ENCODE peak calls at places on chromosomes 13 and 19, in four cellular contexts. F, B, E and N are unnamed samples.

GRCh38 chr13:67278230-67278629 is 48.1 kb upstream of the PCDH9 start:
- DNase-seq in F (no peak), B (no peak), E (no peak), N (no peak)

GRCh38 chr13:60090579-60090978 is 73.1 kb downstream of the DIAPH3 start:
- DNase-seq in F (no peak), B (no peak), E (no peak), N (no peak)

GRCh38 chr19:46404884-46405658 is 8.3 kb downstream of the CCDC8 start:
- DNase-seq in F (peak; percentile 81), B (no peak), E (peak; percentile 56), N (no peak)

GRCh38 chr13:31261241-31261640 is 61.5 kb downstream of the B3GLCT start:
- DNase-seq in F (no peak), B (no peak), E (no peak), N (no peak)

GRCh38 chr19:55014714-55015113 is 23.4 kb downstream of the GP6 start:
- DNase-seq in F (no peak), B (no peak), E (no peak), N (no peak)

GRCh38 chr13:30735025-30735967 is at the start of gene ALOX5AP:
- DNase-seq in F (no peak), B (peak; percentile 72), E (no peak), N (no peak)

GRCh38 chr19:55939206-55939605 is 7.1 kb upstream of the NLRP13 start:
- DNase-seq in F (no peak), B (no peak), E (no peak), N (no peak)

GRCh38 chr13:45436953-45437352 is 18.8 kb upstream of the SLC25A30 start:
- DNase-seq in F (no peak), B (no peak), E (no peak), N (no peak)

GRCh38 chr19:33022472-33023116 is 42.1 kb downstream of the RHPN2 start:
- DNase-seq in F (no peak), B (no peak), E (no peak), N (peak; percentile 63)

GRCh38 chr13:19153782-19154450 is 27.7 kb downstream of the TUBA3C start:
- DNase-seq in F (peak; percentile 61), B (no peak), E (peak; percentile 7), N (no peak)

GRCh38 chr19:38304866-38305429 is 897 bp downstream of the C19orf33 start:
- DNase-seq in F (peak; percentile 96), B (no peak), E (peak; percentile 76), N (peak; percentile 85)

GRCh38 chr13:74135306-74136088 is 1.3 kb upstream of the KLF12 start:
- DNase-seq in F (peak; percentile 38), B (peak; percentile 19), E (no peak), N (peak; percentile 84)

GRCh38 chr13:62085337-62085736 is 669.7 kb upstream of the PCDH20 start:
- DNase-seq in F (no peak), B (no peak), E (no peak), N (no peak)

GRCh38 chr13:39835253-39835652 is 179.8 kb downstream of the COG6 start:
- DNase-seq in F (no peak), B (no peak), E (no peak), N (no peak)

GRCh38 chr13:113802761-113803160 is 43.7 kb downstream of the TMEM255B start:
- DNase-seq in F (no peak), B (no peak), E (no peak), N (no peak)

GRCh38 chr13:76647550-76647949 is 238.7 kb downstream of the KCTD12 start:
- DNase-seq in F (no peak), B (no peak), E (no peak), N (no peak)

GRCh38 chr13:97307882-97308624 is 85.9 kb downstream of the MBNL2 start:
- DNase-seq in F (no peak), B (no peak), E (peak; percentile 81), N (no peak)

GRCh38 chr19:49335784-49336481 is 727 bp downstream of the CD37 start:
- DNase-seq in F (no peak), B (no peak), E (no peak), N (no peak)

GRCh38 chr13:40152145-40152544 is 496.7 kb downstream of the COG6 start:
- DNase-seq in F (peak; percentile 6), B (no peak), E (no peak), N (no peak)

GRCh38 chr13:101449971-101450748 is 2.3 kb upstream of the ITGBL1 start:
- DNase-seq in F (no peak), B (no peak), E (no peak), N (no peak)

GRCh38 chr13:44189085-44189484 is 184.5 kb upstream of the SERP2 start:
- DNase-seq in F (no peak), B (no peak), E (no peak), N (no peak)

GRCh38 chr13:36736119-36736726 is 62.4 kb downstream of the SERTM1 start:
- DNase-seq in F (peak; percentile 30), B (no peak), E (peak; percentile 35), N (no peak)

GRCh38 chr13:98839826-98840769 is 87.6 kb upstream of the SLC15A1 start:
- DNase-seq in F (peak; percentile 73), B (no peak), E (peak; percentile 46), N (peak; percentile 76)

GRCh38 chr13:87696458-87696857 is 25.3 kb downstream of the SLITRK5 start:
- DNase-seq in F (no peak), B (no peak), E (no peak), N (no peak)

GRCh38 chr13:40660270-40660669 is 6.2 kb downstream of the FOXO1 start:
- DNase-seq in F (no peak), B (no peak), E (no peak), N (no peak)

GRCh38 chr19:55712804-55713631 is 25.2 kb downstream of the NLRP9 start:
- DNase-seq in F (no peak), B (no peak), E (no peak), N (no peak)

GRCh38 chr19:9729162-9729561 is 39.4 kb downstream of the ZNF846 start:
- DNase-seq in F (no peak), B (no peak), E (no peak), N (no peak)

GRCh38 chr19:43997631-43998290 is 5.0 kb upstream of the ZNF230 start:
- DNase-seq in F (peak; percentile 14), B (no peak), E (no peak), N (no peak)

GRCh38 chr19:9586764-9587163 is 2.5 kb upstream of the ZNF121 start:
- DNase-seq in F (peak; percentile 43), B (peak; percentile 24), E (peak; percentile 74), N (no peak)

GRCh38 chr19:4009990-4010807 is 2.7 kb downstream of the PIAS4 start:
- DNase-seq in F (no peak), B (no peak), E (no peak), N (no peak)

GRCh38 chr19:5789886-5790572 is 934 bp downstream of the DUS3L start:
- DNase-seq in F (no peak), B (no peak), E (no peak), N (no peak)

GRCh38 chr19:5790573-5791520 is at the start of gene DUS3L:
- DNase-seq in F (peak; percentile 99), B (peak; percentile 98), E (peak; percentile 97), N (peak; percentile 95)

GRCh38 chr19:5793188-5793587 is 2.2 kb upstream of the DUS3L start:
- DNase-seq in F (no peak), B (no peak), E (no peak), N (no peak)

GRCh38 chr19:5789201-5789795 is 1.7 kb downstream of the DUS3L start:
- DNase-seq in F (no peak), B (no peak), E (no peak), N (no peak)

GRCh38 chr19:5792224-5792623 is 1.3 kb upstream of the DUS3L start:
- DNase-seq in F (no peak), B (no peak), E (no peak), N (no peak)
- TF ChIP-seq TAF1 in F (no peak), B (no peak), E (no peak), N (no peak)

GRCh38 chr19:6802336-6803035 is 30.0 kb downstream of the VAV1 start:
- DNase-seq in F (no peak), B (peak; percentile 78), E (no peak), N (no peak)
- TF ChIP-seq SIN3A in F (no peak), B (no peak), E (no peak), N (no peak)

GRCh38 chr19:41194157-41194552 is 1.1 kb downstream of the CYP2S1 start:
- DNase-seq in F (no peak), B (no peak), E (no peak), N (no peak)

GRCh38 chr19:41193420-41194156 is 569 bp downstream of the CYP2S1 start:
- DNase-seq in F (no peak), B (no peak), E (no peak), N (no peak)

GRCh38 chr19:41189425-41190065 is 3.5 kb upstream of the CYP2S1 start:
- DNase-seq in F (no peak), B (no peak), E (no peak), N (peak; percentile 85)

GRCh38 chr19:41195675-41196497 is 2.9 kb downstream of the CYP2S1 start:
- DNase-seq in F (no peak), B (no peak), E (no peak), N (no peak)

DNA sequence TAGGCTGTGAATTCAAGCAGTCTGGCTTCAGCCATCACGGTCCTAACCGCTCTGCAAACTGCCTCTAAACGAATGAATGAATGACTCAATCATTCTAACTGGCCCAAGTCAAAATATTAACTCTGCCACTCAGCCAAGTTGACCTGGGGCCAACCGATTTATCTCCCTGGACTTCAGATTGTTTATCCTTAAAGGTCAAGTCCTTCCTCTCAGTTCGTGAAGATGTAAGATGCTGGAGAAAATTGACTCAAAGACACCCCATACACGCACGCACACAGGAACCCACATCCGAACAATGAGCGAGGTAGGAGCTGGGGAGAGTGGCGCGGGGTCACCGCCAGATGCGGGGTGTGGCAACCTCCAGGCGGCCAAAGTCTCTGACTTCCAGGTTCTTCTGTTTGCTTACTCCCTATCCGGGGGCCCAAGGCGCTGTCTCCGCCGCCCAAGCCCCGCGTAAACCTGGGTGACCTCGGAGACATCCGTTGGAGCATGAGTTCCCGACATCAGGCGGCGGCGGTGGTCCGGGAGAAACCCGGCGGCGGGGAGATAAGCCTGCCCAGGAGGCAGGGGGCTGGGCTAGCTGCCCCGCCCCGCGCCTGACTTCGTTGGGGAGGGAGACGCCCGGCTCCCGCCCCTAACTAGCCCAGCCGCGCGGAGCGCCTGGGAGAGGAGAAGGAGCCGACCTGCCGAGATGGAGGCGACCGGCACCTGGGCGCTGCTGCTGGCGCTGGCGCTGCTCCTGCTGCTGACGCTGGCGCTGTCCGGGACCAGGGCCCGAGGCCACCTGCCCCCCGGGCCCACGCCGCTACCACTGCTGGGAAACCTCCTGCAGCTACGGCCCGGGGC is at the start of gene CYP2S1:
- DNase-seq in F (peak; percentile 86), B (no peak), E (no peak), N (no peak)
- TF ChIP-seq ATF2 in F (no peak), B (no peak), E (no peak), N (no peak)

DNA sequence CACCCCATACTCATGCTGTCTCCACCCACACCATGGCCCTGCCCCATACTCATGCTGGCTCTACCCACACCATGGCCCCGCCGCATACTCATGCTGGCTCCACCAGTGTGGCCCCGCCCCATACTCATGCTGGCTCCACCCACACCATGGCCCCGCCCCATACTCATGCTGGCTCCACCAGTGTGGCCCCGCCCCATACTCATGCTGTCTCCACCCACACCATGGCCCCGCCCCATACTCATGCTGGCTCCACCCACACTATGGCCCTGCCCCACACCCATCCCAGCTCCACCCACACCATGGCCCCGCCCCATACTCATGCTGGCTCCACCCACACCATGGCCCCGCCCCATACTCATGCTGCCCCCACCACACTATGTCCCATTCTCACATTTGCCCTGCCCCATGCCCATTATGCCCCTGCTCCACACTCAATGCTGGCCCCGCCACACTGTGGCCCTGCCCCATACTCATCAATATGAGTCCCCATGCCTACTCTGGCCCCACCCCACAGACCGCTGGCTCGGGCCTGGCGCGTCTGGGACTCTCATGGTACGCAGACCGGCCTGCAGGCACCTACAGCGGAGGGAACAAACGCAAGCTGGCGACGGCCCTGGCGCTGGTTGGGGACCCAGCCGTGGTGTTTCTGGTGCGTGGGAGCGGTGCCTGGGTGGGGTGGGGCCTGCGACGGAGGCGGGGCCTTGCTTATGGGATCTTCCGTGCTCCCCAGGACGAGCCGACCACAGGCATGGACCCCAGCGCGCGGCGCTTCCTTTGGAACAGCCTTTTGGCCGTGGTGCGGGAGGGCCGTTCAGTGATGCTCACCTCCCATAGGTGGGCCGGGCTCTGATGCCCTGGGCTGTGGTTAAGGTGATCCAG is 3.7 kb upstream of the ARHGAP45 start:
- DNase-seq in F (peak; percentile 87), B (no peak), E (no peak), N (peak; percentile 67)
- TF ChIP-seq TAF1 in F (no peak), B (no peak), E (no peak), N (no peak)